ENCODE peak calls at places on chromosomes 4 and X, in eight cellular contexts. U is astrocyte, C is MM.1S, F is ascending aorta, V is A673, K is endodermal cell, A is lung, M is epithelial cell of proximal tubule. Q is an unnamed sample.

GRCh38 chrX:123807825-123808416 is 51.9 kb upstream of the XIAP start:
- DNase-seq in M (no peak), A (no peak), K (no peak), V (peak), F (no peak), C (no peak), U (peak), Q (peak)

GRCh38 chr4:175234162-175234561 is 316.0 kb downstream of the ADAM29 start:
- DNase-seq in A (no peak), F (no peak), C (no peak), K (no peak), V (no peak), U (no peak), M (no peak), Q (no peak)

GRCh38 chr4:18318682-18319410 is 297.3 kb upstream of the LCORL start:
- DNase-seq in V (no peak), K (no peak), C (no peak), M (no peak), A (no peak), F (no peak), U (no peak), Q (peak)

GRCh38 chr4:137359691-137360315 is 172.5 kb downstream of the PCDH18 start:
- DNase-seq in U (no peak), V (peak), F (no peak), A (no peak), M (no peak), C (peak), K (no peak), Q (peak)

GRCh38 chrX:33277046-33277445 is 65.7 kb upstream of the DMD start:
- DNase-seq in A (no peak), M (no peak), K (no peak), C (no peak), U (no peak), F (no peak), V (no peak), Q (no peak)

GRCh38 chr4:8353912-8354453 is 84.4 kb downstream of the HTRA3 start:
- DNase-seq in K (peak), C (no peak), V (no peak), U (peak), A (no peak), F (no peak), M (no peak), Q (peak)

GRCh38 chr4:14771504-14772175 is 230.6 kb upstream of the CPEB2 start:
- DNase-seq in K (no peak), F (no peak), U (no peak), M (no peak), C (no peak), A (no peak), V (no peak), Q (peak)

GRCh38 chr4:125951275-125951887 is 636.6 kb downstream of the FAT4 start:
- DNase-seq in M (no peak), C (no peak), A (no peak), U (peak), K (no peak), V (peak), F (no peak), Q (peak)

GRCh38 chr4:142703694-142704309 is 142.3 kb downstream of the INPP4B start:
- DNase-seq in U (no peak), K (no peak), F (no peak), M (no peak), A (no peak), C (no peak), V (no peak), Q (no peak)

GRCh38 chr4:56048621-56049427 is 100.1 kb downstream of the CEP135 start:
- DNase-seq in A (no peak), C (peak), V (peak), F (no peak), K (peak), U (peak), M (no peak), Q (peak)

GRCh38 chr4:158768577-158769174 is at the start of gene FNIP2:
- DNase-seq in F (peak), K (peak), U (peak), A (peak), M (no peak), V (peak), C (peak), Q (peak)

GRCh38 chr4:186727977-186728519 is 4.4 kb upstream of the FAT1 start:
- DNase-seq in M (no peak), C (no peak), V (peak), A (no peak), F (no peak), K (peak), U (no peak), Q (peak)

GRCh38 chr4:41857225-41857624 is 78.0 kb upstream of the TMEM33 start:
- DNase-seq in M (no peak), A (no peak), C (no peak), V (no peak), K (no peak), F (no peak), U (no peak), Q (no peak)

GRCh38 chr4:142901166-142901662 is 55.1 kb upstream of the INPP4B start:
- DNase-seq in V (peak), M (no peak), U (peak), F (no peak), C (no peak), A (no peak), K (no peak), Q (peak)

GRCh38 chr4:155866177-155866576 is at the start of gene ASIC5:
- DNase-seq in K (no peak), A (no peak), M (no peak), U (no peak), V (no peak), C (no peak), F (no peak), Q (no peak)

GRCh38 chr4:10006604-10007435 is 14.5 kb downstream of the SLC2A9 start:
- DNase-seq in C (no peak), V (no peak), A (peak), K (peak), F (no peak), M (peak), U (peak), Q (peak)

GRCh38 chr4:73259552-73260140 is 1.0 kb upstream of the ANKRD17 start:
- DNase-seq in C (no peak), M (no peak), V (no peak), U (peak), F (no peak), K (no peak), A (no peak), Q (peak)

GRCh38 chrX:109270580-109271484 is 211.1 kb downstream of the GUCY2F start:
- DNase-seq in A (peak), U (peak), K (no peak), M (peak), F (no peak), V (peak), C (peak), Q (peak)

GRCh38 chr4:108117473-108118182 is 51.1 kb downstream of the LEF1 start:
- DNase-seq in F (no peak), U (no peak), V (no peak), A (no peak), K (peak), M (no peak), C (no peak), Q (no peak)

GRCh38 chr4:152516156-152516555 is 19.7 kb downstream of the FBXW7 start:
- DNase-seq in K (peak), M (no peak), V (no peak), U (peak), F (no peak), A (no peak), C (no peak), Q (peak)

GRCh38 chr4:152029631-152030030 is 268.8 kb upstream of the GATB start:
- DNase-seq in U (no peak), M (no peak), K (peak), V (no peak), A (no peak), C (no peak), F (no peak), Q (no peak)

GRCh38 chr4:10204401-10205058 is 87.9 kb upstream of the WDR1 start:
- DNase-seq in K (no peak), C (no peak), F (no peak), U (no peak), A (peak), M (no peak), V (no peak), Q (peak)

GRCh38 chr4:180058731-180059215 is 2184.4 kb upstream of the TENM3 start:
- DNase-seq in K (peak), A (peak), C (peak), V (peak), F (no peak), U (peak), M (no peak), Q (peak)

GRCh38 chr4:26877946-26878345 is 17.3 kb downstream of the STIM2 start:
- DNase-seq in U (no peak), K (no peak), C (no peak), F (no peak), M (no peak), A (no peak), V (no peak), Q (no peak)

GRCh38 chr4:112910109-112910736 is 139.2 kb upstream of the ANK2 start:
- DNase-seq in U (peak), A (no peak), F (no peak), K (no peak), C (no peak), V (peak), M (no peak), Q (peak)

GRCh38 chr4:4787421-4787820 is 72.0 kb upstream of the MSX1 start:
- DNase-seq in C (no peak), K (no peak), U (no peak), M (no peak), F (no peak), V (no peak), A (no peak), Q (no peak)

GRCh38 chr4:41542526-41543270 is 4.7 kb downstream of the LIMCH1 start:
- DNase-seq in U (peak), F (no peak), K (no peak), V (no peak), C (no peak), M (no peak), A (no peak), Q (no peak)

GRCh38 chrX:68710870-68711576 is 63.6 kb downstream of the STARD8 start:
- DNase-seq in U (peak), A (no peak), M (no peak), V (peak), C (no peak), F (no peak), K (peak), Q (peak)

GRCh38 chrX:11770320-11770719 is 12.3 kb downstream of the MSL3 start:
- DNase-seq in V (peak), U (peak), A (no peak), C (peak), K (peak), M (no peak), F (no peak), Q (peak)

GRCh38 chr4:10087152-10087791 is 29.3 kb downstream of the WDR1 start:
- DNase-seq in K (no peak), C (no peak), U (no peak), V (no peak), M (no peak), F (no peak), A (no peak), Q (no peak)

GRCh38 chr4:78222575-78223186 is 165.6 kb downstream of the FRAS1 start:
- DNase-seq in K (peak), U (no peak), A (no peak), F (no peak), C (no peak), M (no peak), V (peak), Q (no peak)

GRCh38 chr4:71472946-71473345 is 134.1 kb downstream of the SLC4A4 start:
- DNase-seq in F (no peak), A (no peak), C (no peak), U (peak), M (peak), K (no peak), V (no peak), Q (peak)

GRCh38 chrX:130378008-130378669 is 7.3 kb downstream of the GPR119 start:
- DNase-seq in M (no peak), F (no peak), V (no peak), U (no peak), C (no peak), K (no peak), A (no peak), Q (no peak)

GRCh38 chr4:150569384-150569987 is 12.5 kb upstream of the MAB21L2 start:
- DNase-seq in K (no peak), V (no peak), M (no peak), F (no peak), C (no peak), U (peak), A (no peak), Q (peak)

GRCh38 chrX:10537308-10537707 is 83.1 kb downstream of the MID1 start:
- DNase-seq in C (no peak), F (no peak), V (no peak), A (no peak), M (no peak), K (no peak), U (no peak), Q (no peak)

GRCh38 chr4:25783943-25784342 is 78.8 kb downstream of the SEL1L3 start:
- DNase-seq in A (no peak), C (no peak), M (no peak), K (no peak), U (no peak), V (no peak), F (no peak), Q (no peak)

GRCh38 chrX:153689654-153690465 is 2.1 kb downstream of the SLC6A8 start:
- DNase-seq in U (no peak), M (no peak), V (no peak), K (peak), C (no peak), A (no peak), F (no peak), Q (no peak)

GRCh38 chr4:117777721-117778120 is 256.6 kb upstream of the NDST3 start:
- DNase-seq in A (no peak), C (no peak), V (peak), M (no peak), U (peak), F (no peak), K (no peak), Q (no peak)

GRCh38 chr4:159048166-159048886 is 54.6 kb upstream of the RAPGEF2 start:
- DNase-seq in K (peak), F (no peak), C (no peak), M (no peak), A (peak), V (peak), U (peak), Q (peak)

GRCh38 chrX:40470830-40471429 is 109.8 kb upstream of the ATP6AP2 start:
- DNase-seq in K (peak), V (peak), F (no peak), U (no peak), A (no peak), C (no peak), M (no peak), Q (no peak)
- H3K4me3 ChIP-seq in K (no peak), V (no peak), F (no peak), U (no peak), A (no peak), C (no peak), M (no peak), Q (no peak)

DNA sequence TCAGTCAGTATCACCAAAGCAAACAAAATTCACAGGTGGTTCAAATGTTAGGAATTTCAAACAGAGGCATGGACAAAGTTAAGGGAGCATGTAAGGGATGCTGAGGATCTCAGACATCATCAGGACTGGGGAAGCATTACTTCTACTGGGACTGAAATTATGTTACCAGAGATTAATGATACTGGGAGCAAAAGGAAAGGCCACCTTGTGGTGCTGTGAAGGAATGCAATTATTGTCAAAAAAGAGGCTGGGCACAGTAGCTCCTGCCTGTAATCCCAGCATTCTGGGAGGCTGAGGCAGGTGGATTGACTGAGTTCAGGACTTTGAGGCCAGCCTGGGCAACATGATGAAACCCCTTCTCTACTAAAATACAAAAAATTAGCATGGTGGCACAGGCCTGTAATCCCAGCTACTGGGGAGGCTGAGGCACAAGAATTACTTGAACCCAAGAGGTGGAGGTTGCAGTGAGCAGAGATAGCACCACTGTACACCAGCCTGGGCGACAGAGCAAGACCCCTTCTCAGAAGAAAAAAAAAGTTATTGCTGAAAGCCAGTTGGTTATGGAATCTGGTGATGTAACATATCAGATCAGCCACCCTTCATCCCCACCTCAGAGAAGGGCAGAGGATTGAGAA is 954.3 kb downstream of the PCDH7 start:
- DNase-seq in K (peak), U (no peak), A (no peak), C (no peak), F (no peak), M (no peak), V (peak), Q (peak)
- TF ChIP-seq CTCF in K (peak), U (peak), A (no peak), C (peak), F (peak), M (peak), V (peak), Q (peak)

GRCh38 chrX:40106677-40107290 is 9.0 kb upstream of the BCOR start:
- DNase-seq in A (no peak), U (no peak), M (no peak), V (no peak), K (no peak), F (no peak), C (no peak), Q (no peak)

GRCh38 chrX:40103565-40104323 is 6.0 kb upstream of the BCOR start:
- DNase-seq in M (no peak), K (no peak), F (no peak), V (no peak), A (no peak), C (no peak), U (no peak), Q (no peak)

GRCh38 chrX:40105791-40106676 is 8.3 kb upstream of the BCOR start:
- DNase-seq in V (peak), U (no peak), A (no peak), K (peak), M (no peak), F (no peak), C (peak), Q (no peak)

GRCh38 chrX:40104649-40105015 is 6.9 kb upstream of the BCOR start:
- DNase-seq in U (no peak), K (peak), F (no peak), M (no peak), V (no peak), A (no peak), C (peak), Q (peak)

DNA sequence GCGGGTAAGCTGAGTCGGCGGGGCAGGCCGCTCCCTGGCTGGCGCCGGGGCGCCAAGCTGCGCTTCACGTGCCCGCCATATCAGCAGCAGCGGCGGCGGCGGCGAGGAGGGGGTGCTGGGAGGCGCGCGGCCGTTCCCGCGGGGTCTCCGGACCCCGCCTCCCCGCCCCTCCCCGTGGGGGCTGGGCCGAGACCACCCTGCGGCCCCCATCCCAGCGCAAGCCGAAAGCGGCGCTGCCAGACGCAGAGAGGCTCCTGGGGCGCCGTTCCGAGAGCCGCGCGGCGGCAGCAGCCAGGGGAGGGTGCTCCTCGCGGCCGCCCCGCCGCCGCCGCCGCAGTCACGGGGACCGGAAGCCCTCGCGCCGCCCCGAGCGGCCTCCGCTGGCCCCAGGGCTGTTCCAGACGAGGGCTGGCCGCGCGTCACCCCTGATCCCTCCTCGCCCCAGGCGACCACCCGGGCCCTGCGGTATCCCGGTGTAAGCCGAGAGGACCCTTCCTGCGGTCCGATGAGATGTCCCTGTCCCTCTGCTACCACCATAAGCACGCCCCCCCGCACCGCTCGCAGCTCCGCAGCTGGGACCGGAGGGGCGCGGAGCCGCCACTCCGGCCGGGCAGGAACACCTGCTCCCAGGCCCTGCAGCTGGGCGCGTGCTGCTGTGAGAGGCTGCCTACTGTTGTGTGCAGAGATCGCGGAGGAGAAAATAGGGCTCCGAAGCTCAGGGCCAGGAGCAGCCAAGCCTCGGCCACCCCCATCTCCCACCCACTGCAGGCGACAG is 7.4 kb upstream of the BCOR start:
- DNase-seq in U (no peak), F (no peak), V (no peak), C (peak), A (no peak), M (no peak), K (peak), Q (no peak)
- H3K4me3 ChIP-seq in U (peak), F (peak), V (peak), C (peak), A (peak), M (peak), K (peak), Q (peak)

DNA sequence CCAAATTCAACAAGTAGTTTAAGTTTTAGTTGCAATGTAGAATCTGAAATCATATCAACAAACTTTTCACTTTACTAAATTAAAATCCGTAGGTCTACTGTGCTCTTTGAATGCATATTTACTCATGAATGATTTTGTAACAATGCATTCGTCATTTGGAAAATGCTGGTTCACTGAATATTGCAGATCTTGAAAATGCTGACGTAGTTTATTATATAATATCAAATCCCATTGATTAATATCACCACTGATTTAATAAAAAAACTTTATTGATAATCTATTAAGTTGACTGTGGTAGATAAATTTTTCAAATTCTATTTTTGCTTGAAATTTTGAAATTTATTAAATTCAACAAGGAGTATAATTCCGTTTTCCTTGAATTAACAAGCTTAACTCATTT is 540.0 kb downstream of the GRID2 start:
- DNase-seq in C (no peak), V (no peak), M (no peak), U (no peak), F (no peak), A (no peak), K (no peak), Q (no peak)
- TF ChIP-seq CTCF in C (no peak), V (no peak), M (no peak), U (no peak), F (no peak), A (no peak), K (no peak), Q (no peak)